ENCODE peak calls at places on chromosomes 7 and 10, in four cellular contexts. One of them, this sample, is unnamed.

GRCh38 chr10:95389982-95390381 is 99.2 kb upstream of the PDLIM1 start:
- DNase-seq in IMR-90: no peak
- DNase-seq in K562: no peak
- DNase-seq in GM12878: no peak
- DNase-seq in this sample: no peak

GRCh38 chr10:44650576-44651394 is 260.4 kb upstream of the TMEM72 start:
- DNase-seq in IMR-90: no peak
- DNase-seq in GM12878: no peak
- DNase-seq in K562: no peak
- DNase-seq in this sample: no peak

GRCh38 chr7:85765698-85766298 is 578.9 kb upstream of the SEMA3D start:
- DNase-seq in K562: no peak
- DNase-seq in GM12878: no peak
- DNase-seq in IMR-90: no peak
- DNase-seq in this sample: no peak

GRCh38 chr10:31318382-31318853 is 598 bp upstream of the ZEB1 start:
- DNase-seq in IMR-90: peak
- DNase-seq in GM12878: peak
- DNase-seq in K562: peak
- DNase-seq in this sample: no peak

GRCh38 chr10:14803827-14804226 is 29.1 kb upstream of the FAM107B start:
- DNase-seq in IMR-90: no peak
- DNase-seq in K562: no peak
- DNase-seq in GM12878: no peak
- DNase-seq in this sample: no peak

GRCh38 chr7:94632338-94633024 is 23.5 kb downstream of the SGCE start:
- DNase-seq in K562: no peak
- DNase-seq in IMR-90: peak
- DNase-seq in GM12878: no peak
- DNase-seq in this sample: peak

GRCh38 chr7:108911016-108911415 is 341.3 kb downstream of the DNAJB9 start:
- DNase-seq in IMR-90: no peak
- DNase-seq in GM12878: no peak
- DNase-seq in K562: no peak
- DNase-seq in this sample: no peak

GRCh38 chr7:112462236-112462635 is 12.0 kb downstream of the IFRD1 start:
- DNase-seq in IMR-90: peak
- DNase-seq in K562: no peak
- DNase-seq in GM12878: no peak
- DNase-seq in this sample: peak

GRCh38 chr10:28906011-28906411 is 228.7 kb downstream of the BAMBI start:
- DNase-seq in K562: no peak
- DNase-seq in GM12878: no peak
- DNase-seq in IMR-90: no peak
- DNase-seq in this sample: no peak

GRCh38 chr7:13910805-13911551 is 78.5 kb downstream of the ETV1 start:
- DNase-seq in IMR-90: no peak
- DNase-seq in K562: no peak
- DNase-seq in GM12878: no peak
- DNase-seq in this sample: no peak

GRCh38 chr7:37016073-37016878 is 292.0 kb upstream of the AOAH start:
- DNase-seq in IMR-90: no peak
- DNase-seq in K562: no peak
- DNase-seq in GM12878: no peak
- DNase-seq in this sample: no peak

GRCh38 chr7:66409493-66409892 is 204.4 kb downstream of the TPST1 start:
- DNase-seq in GM12878: no peak
- DNase-seq in IMR-90: no peak
- DNase-seq in K562: no peak
- DNase-seq in this sample: no peak

GRCh38 chr7:106329971-106330733 is 45.4 kb upstream of the NAMPT start:
- DNase-seq in GM12878: no peak
- DNase-seq in K562: no peak
- DNase-seq in IMR-90: peak
- DNase-seq in this sample: peak

GRCh38 chr7:97130417-97131139 is 13.1 kb downstream of the SDHAF3 start:
- DNase-seq in GM12878: no peak
- DNase-seq in K562: peak
- DNase-seq in IMR-90: no peak
- DNase-seq in this sample: no peak

GRCh38 chr7:155252958-155253501 is 44.6 kb upstream of the INSIG1 start:
- DNase-seq in IMR-90: no peak
- DNase-seq in K562: no peak
- DNase-seq in GM12878: no peak
- DNase-seq in this sample: no peak

DNA sequence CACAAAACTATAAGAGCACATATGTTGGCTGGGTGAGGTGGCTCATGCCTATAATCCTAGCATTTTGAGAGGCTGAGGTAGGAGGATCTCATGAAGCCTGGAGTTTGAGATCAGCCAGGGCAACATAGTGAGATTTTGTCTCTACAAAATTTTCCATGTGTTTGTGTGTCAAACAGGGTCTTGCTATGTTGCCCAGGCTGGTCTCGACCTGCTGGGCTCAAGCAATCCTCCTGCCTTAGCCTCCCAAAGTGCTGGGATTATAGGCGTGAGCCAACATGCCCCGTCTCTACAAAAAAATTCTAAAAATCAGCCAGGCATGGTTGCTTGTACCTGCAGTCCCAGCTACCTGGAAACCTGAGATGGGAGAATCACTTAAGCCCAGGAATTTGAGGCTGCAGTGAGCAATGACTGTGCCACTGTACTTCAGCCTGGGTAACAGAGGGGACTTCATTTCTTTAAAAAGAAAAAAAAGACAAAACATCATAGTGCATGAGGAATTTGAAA is 28.3 kb downstream of the FZD9 start:
- DNase-seq in K562: no peak
- DNase-seq in GM12878: no peak
- DNase-seq in IMR-90: no peak
- DNase-seq in this sample: no peak
- TF ChIP-seq FOS in K562: no peak
- TF ChIP-seq FOS in GM12878: no peak
- TF ChIP-seq FOS in IMR-90: no peak
- TF ChIP-seq FOS in this sample: no peak

GRCh38 chr10:105577865-105578607 is 936.9 kb downstream of the SORCS3 start:
- DNase-seq in GM12878: no peak
- DNase-seq in IMR-90: no peak
- DNase-seq in K562: no peak
- DNase-seq in this sample: no peak

DNA sequence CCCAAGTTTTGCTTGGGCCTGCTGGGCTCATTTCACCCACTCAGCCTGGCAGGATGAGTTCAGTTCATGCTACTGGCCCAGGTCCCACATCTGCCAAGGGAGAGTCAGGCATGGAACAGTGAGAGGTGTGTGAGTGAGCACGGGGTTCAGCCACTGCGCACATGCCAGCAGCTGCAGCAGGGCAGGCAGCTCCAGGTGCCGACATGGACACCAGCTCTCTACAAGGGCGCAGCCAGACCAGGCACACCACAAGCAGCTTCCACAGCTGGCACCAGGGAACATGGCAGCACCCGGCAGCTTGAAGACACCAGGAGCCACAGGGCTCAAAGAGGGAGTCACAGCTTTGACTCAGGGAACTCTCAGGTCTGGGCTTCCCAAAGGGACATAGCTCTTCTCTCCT is 938.0 kb downstream of the SORCS3 start:
- DNase-seq in K562: no peak
- DNase-seq in IMR-90: no peak
- DNase-seq in GM12878: no peak
- DNase-seq in this sample: no peak
- TF ChIP-seq FOS in K562: no peak
- TF ChIP-seq FOS in IMR-90: no peak
- TF ChIP-seq FOS in GM12878: no peak
- TF ChIP-seq FOS in this sample: no peak

DNA sequence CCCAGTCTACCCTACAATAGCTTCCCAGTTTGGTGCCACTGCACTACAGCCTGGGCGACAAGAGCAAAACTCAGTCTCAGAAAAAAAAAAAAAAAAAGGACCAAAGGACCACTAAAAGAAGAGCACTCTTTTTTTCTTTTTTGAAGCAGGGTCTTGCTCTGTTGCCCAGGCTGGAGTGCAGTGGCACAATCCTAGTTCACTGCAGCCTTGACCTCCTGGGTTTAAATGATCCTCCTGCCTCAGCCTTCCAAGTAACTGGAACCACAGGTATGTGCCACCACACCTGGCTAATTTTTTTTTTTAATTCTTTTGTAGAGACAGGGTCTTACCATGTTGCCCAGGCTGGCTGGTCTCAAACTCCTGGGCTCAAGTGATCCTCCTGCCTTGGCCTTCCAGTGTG is 14.0 kb downstream of the PLAU start:
- DNase-seq in IMR-90: no peak
- DNase-seq in K562: no peak
- DNase-seq in GM12878: no peak
- DNase-seq in this sample: no peak
- TF ChIP-seq FOS in IMR-90: no peak
- TF ChIP-seq FOS in K562: no peak
- TF ChIP-seq FOS in GM12878: no peak
- TF ChIP-seq FOS in this sample: no peak

DNA sequence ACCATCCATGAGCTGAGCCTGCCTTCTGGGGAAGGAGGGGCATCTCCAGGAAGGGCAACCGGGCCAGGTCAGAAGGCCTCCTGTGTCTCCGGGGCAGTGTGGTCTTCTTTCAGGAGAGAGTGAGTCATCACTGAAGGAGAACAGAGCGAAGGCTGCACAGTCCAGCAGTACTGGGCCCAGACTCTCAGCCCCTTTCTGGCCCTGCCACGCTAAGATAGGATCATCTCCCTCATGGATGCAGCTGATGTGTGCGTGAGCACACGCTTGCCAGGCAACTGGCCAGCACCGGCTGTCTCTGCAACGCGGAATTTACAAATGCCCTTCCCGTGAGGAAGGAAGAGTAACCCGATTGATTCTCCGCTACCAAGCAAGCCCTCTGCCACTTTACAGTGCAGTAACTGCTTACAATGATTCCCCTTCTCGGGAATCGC is 328.2 kb downstream of the TNS3 start:
- DNase-seq in K562: peak
- DNase-seq in GM12878: no peak
- DNase-seq in IMR-90: peak
- DNase-seq in this sample: peak
- TF ChIP-seq FOS in K562: no peak
- TF ChIP-seq FOS in GM12878: no peak
- TF ChIP-seq FOS in IMR-90: no peak
- TF ChIP-seq FOS in this sample: peak

This sample was measured in endothelial cell of umbilical vein.